ENCODE peak calls at places on chromosome 20, in six cellular contexts. One of them, this sample, is unnamed.

GRCh38 chr20:8601542-8601912 is 467.4 kb upstream of the PLCB4 start:
- DNase-seq in K562: no peak
- DNase-seq in GM23338: no peak
- DNase-seq in PC-9: no peak
- DNase-seq in mammary epithelial cell: no peak
- DNase-seq in astrocyte: no peak
- DNase-seq in this sample: no peak

GRCh38 chr20:11204926-11205768 is 531.3 kb upstream of the JAG1 start:
- DNase-seq in K562: no peak
- DNase-seq in GM23338: peak; percentile 88
- DNase-seq in PC-9: peak; percentile 54
- DNase-seq in mammary epithelial cell: peak; percentile 69
- DNase-seq in astrocyte: peak; percentile 41
- DNase-seq in this sample: peak; percentile 33

GRCh38 chr20:35739294-35740163 is 2.5 kb downstream of the RBM39 start:
- DNase-seq in K562: no peak
- DNase-seq in GM23338: peak; percentile 28
- DNase-seq in PC-9: no peak
- DNase-seq in mammary epithelial cell: peak; percentile 56
- DNase-seq in astrocyte: peak; percentile 21
- DNase-seq in this sample: no peak

GRCh38 chr20:3521852-3522740 is 51.3 kb downstream of the ATRN start:
- DNase-seq in K562: no peak
- DNase-seq in GM23338: no peak
- DNase-seq in PC-9: no peak
- DNase-seq in mammary epithelial cell: no peak
- DNase-seq in astrocyte: no peak
- DNase-seq in this sample: no peak

GRCh38 chr20:12970372-12970821 is 38.4 kb upstream of the SPTLC3 start:
- DNase-seq in K562: no peak
- DNase-seq in GM23338: peak; percentile 58
- DNase-seq in PC-9: no peak
- DNase-seq in mammary epithelial cell: peak; percentile 32
- DNase-seq in astrocyte: peak; percentile 16
- DNase-seq in this sample: peak; percentile 12

GRCh38 chr20:6086868-6087267 is 33.0 kb upstream of the LRRN4 start:
- DNase-seq in K562: no peak
- DNase-seq in GM23338: no peak
- DNase-seq in PC-9: no peak
- DNase-seq in mammary epithelial cell: peak; percentile 68
- DNase-seq in astrocyte: no peak
- DNase-seq in this sample: no peak

GRCh38 chr20:23659989-23660837 is 22.5 kb upstream of the CST3 start:
- DNase-seq in K562: peak; percentile 24
- DNase-seq in GM23338: no peak
- DNase-seq in PC-9: no peak
- DNase-seq in mammary epithelial cell: no peak
- DNase-seq in astrocyte: no peak
- DNase-seq in this sample: no peak

GRCh38 chr20:8532169-8532568 is 400.1 kb downstream of the PLCB1 start:
- DNase-seq in K562: no peak
- DNase-seq in GM23338: no peak
- DNase-seq in PC-9: no peak
- DNase-seq in mammary epithelial cell: no peak
- DNase-seq in astrocyte: no peak
- DNase-seq in this sample: no peak

GRCh38 chr20:8094415-8094818 is 37.6 kb upstream of the PLCB1 start:
- DNase-seq in K562: no peak
- DNase-seq in GM23338: no peak
- DNase-seq in PC-9: no peak
- DNase-seq in mammary epithelial cell: no peak
- DNase-seq in astrocyte: no peak
- DNase-seq in this sample: no peak

GRCh38 chr20:5621305-5621704 is 128.9 kb upstream of the SHLD1 start:
- DNase-seq in K562: no peak
- DNase-seq in GM23338: no peak
- DNase-seq in PC-9: no peak
- DNase-seq in mammary epithelial cell: peak; percentile 45
- DNase-seq in astrocyte: peak; percentile 64
- DNase-seq in this sample: no peak

GRCh38 chr20:46757754-46758678 is 48.6 kb downstream of the SLC2A10 start:
- DNase-seq in K562: peak; percentile 77
- DNase-seq in GM23338: peak; percentile 81
- DNase-seq in PC-9: peak; percentile 63
- DNase-seq in mammary epithelial cell: peak; percentile 38
- DNase-seq in astrocyte: peak; percentile 19
- DNase-seq in this sample: peak; percentile 77

GRCh38 chr20:37535443-37536132 is 7.9 kb upstream of the BLCAP start:
- DNase-seq in K562: no peak
- DNase-seq in GM23338: no peak
- DNase-seq in PC-9: no peak
- DNase-seq in mammary epithelial cell: no peak
- DNase-seq in astrocyte: no peak
- DNase-seq in this sample: no peak

GRCh38 chr20:41095110-41095969 is 42.0 kb upstream of the PLCG1 start:
- DNase-seq in K562: peak; percentile 70
- DNase-seq in GM23338: peak; percentile 72
- DNase-seq in PC-9: peak; percentile 49
- DNase-seq in mammary epithelial cell: no peak
- DNase-seq in astrocyte: peak; percentile 19
- DNase-seq in this sample: peak; percentile 60

GRCh38 chr20:37295001-37295400 is 5.5 kb downstream of the MANBAL start:
- DNase-seq in K562: no peak
- DNase-seq in GM23338: no peak
- DNase-seq in PC-9: peak; percentile 72
- DNase-seq in mammary epithelial cell: peak; percentile 99
- DNase-seq in astrocyte: peak; percentile 98
- DNase-seq in this sample: no peak

GRCh38 chr20:19473894-19474293 is 261.5 kb downstream of the SLC24A3 start:
- DNase-seq in K562: no peak
- DNase-seq in GM23338: no peak
- DNase-seq in PC-9: no peak
- DNase-seq in mammary epithelial cell: no peak
- DNase-seq in astrocyte: no peak
- DNase-seq in this sample: no peak

GRCh38 chr20:17644451-17644850 is 37.6 kb downstream of the RRBP1 start:
- DNase-seq in K562: no peak
- DNase-seq in GM23338: no peak
- DNase-seq in PC-9: no peak
- DNase-seq in mammary epithelial cell: peak; percentile 5
- DNase-seq in astrocyte: peak; percentile 22
- DNase-seq in this sample: no peak

GRCh38 chr20:25683050-25683449 is 13.6 kb downstream of the ZNF337 start:
- DNase-seq in K562: no peak
- DNase-seq in GM23338: no peak
- DNase-seq in PC-9: no peak
- DNase-seq in mammary epithelial cell: no peak
- DNase-seq in astrocyte: no peak
- DNase-seq in this sample: no peak

GRCh38 chr20:16476032-16476431 is 97.2 kb downstream of the KIF16B start:
- DNase-seq in K562: peak; percentile 23
- DNase-seq in GM23338: peak; percentile 72
- DNase-seq in PC-9: peak; percentile 7
- DNase-seq in mammary epithelial cell: peak; percentile 23
- DNase-seq in astrocyte: no peak
- DNase-seq in this sample: no peak

GRCh38 chr20:13455713-13456112 is 183.0 kb downstream of the TASP1 start:
- DNase-seq in K562: no peak
- DNase-seq in GM23338: no peak
- DNase-seq in PC-9: no peak
- DNase-seq in mammary epithelial cell: no peak
- DNase-seq in astrocyte: no peak
- DNase-seq in this sample: no peak

GRCh38 chr20:50346372-50347347 is 156.0 kb downstream of the CEBPB start:
- DNase-seq in K562: no peak
- DNase-seq in GM23338: no peak
- DNase-seq in PC-9: peak; percentile 58
- DNase-seq in mammary epithelial cell: peak; percentile 66
- DNase-seq in astrocyte: peak; percentile 73
- DNase-seq in this sample: peak; percentile 59

GRCh38 chr20:5590899-5591298 is 159.3 kb upstream of the SHLD1 start:
- DNase-seq in K562: no peak
- DNase-seq in GM23338: no peak
- DNase-seq in PC-9: no peak
- DNase-seq in mammary epithelial cell: no peak
- DNase-seq in astrocyte: no peak
- DNase-seq in this sample: no peak

GRCh38 chr20:45096781-45097180 is 4.1 kb downstream of the KCNS1 start:
- DNase-seq in K562: no peak
- DNase-seq in GM23338: no peak
- DNase-seq in PC-9: no peak
- DNase-seq in mammary epithelial cell: no peak
- DNase-seq in astrocyte: no peak
- DNase-seq in this sample: no peak

GRCh38 chr20:56758706-56759105 is 129.6 kb downstream of the TFAP2C start:
- DNase-seq in K562: no peak
- DNase-seq in GM23338: no peak
- DNase-seq in PC-9: no peak
- DNase-seq in mammary epithelial cell: no peak
- DNase-seq in astrocyte: no peak
- DNase-seq in this sample: no peak

GRCh38 chr20:17863577-17864292 is 104.9 kb downstream of the SNX5 start:
- DNase-seq in K562: no peak
- DNase-seq in GM23338: no peak
- DNase-seq in PC-9: no peak
- DNase-seq in mammary epithelial cell: no peak
- DNase-seq in astrocyte: peak; percentile 27
- DNase-seq in this sample: no peak

GRCh38 chr20:17636523-17637412 is 45.3 kb downstream of the RRBP1 start:
- DNase-seq in K562: no peak
- DNase-seq in GM23338: peak; percentile 59
- DNase-seq in PC-9: no peak
- DNase-seq in mammary epithelial cell: no peak
- DNase-seq in astrocyte: no peak
- DNase-seq in this sample: no peak

GRCh38 chr20:31951530-31952453 is at the start of gene PDRG1:
- DNase-seq in K562: peak; percentile 94
- DNase-seq in GM23338: peak; percentile 100
- DNase-seq in PC-9: peak; percentile 98
- DNase-seq in mammary epithelial cell: peak; percentile 90
- DNase-seq in astrocyte: peak; percentile 79
- DNase-seq in this sample: peak; percentile 98

GRCh38 chr20:31949877-31950646 is 1.8 kb downstream of the PDRG1 start:
- DNase-seq in K562: peak; percentile 62
- DNase-seq in GM23338: no peak
- DNase-seq in PC-9: no peak
- DNase-seq in mammary epithelial cell: no peak
- DNase-seq in astrocyte: no peak
- DNase-seq in this sample: no peak

GRCh38 chr20:31953749-31954148 is 1.9 kb upstream of the PDRG1 start:
- DNase-seq in K562: no peak
- DNase-seq in GM23338: no peak
- DNase-seq in PC-9: no peak
- DNase-seq in mammary epithelial cell: no peak
- DNase-seq in astrocyte: no peak
- DNase-seq in this sample: no peak

GRCh38 chr20:31948008-31948407 is 3.8 kb downstream of the PDRG1 start:
- DNase-seq in K562: no peak
- DNase-seq in GM23338: no peak
- DNase-seq in PC-9: no peak
- DNase-seq in mammary epithelial cell: no peak
- DNase-seq in astrocyte: no peak
- DNase-seq in this sample: no peak

GRCh38 chr20:31951203-31951529 is 680 bp downstream of the PDRG1 start:
- DNase-seq in K562: no peak
- DNase-seq in GM23338: no peak
- DNase-seq in PC-9: no peak
- DNase-seq in mammary epithelial cell: no peak
- DNase-seq in astrocyte: no peak
- DNase-seq in this sample: no peak
- H2AFZ ChIP-seq in K562: peak overlapping the region; percentile 74
- H2AFZ ChIP-seq in GM23338: peak overlapping the region; percentile 80
- H2AFZ ChIP-seq in PC-9: peak overlapping the region; percentile 99
- H2AFZ ChIP-seq in mammary epithelial cell: peak overlapping the region; percentile 90
- H2AFZ ChIP-seq in astrocyte: peak overlapping the region; percentile 93
- H2AFZ ChIP-seq in this sample: peak overlapping the region; percentile 78

GRCh38 chr20:63619086-63619485 is 7.8 kb downstream of the GMEB2 start:
- DNase-seq in K562: no peak
- DNase-seq in GM23338: no peak
- DNase-seq in PC-9: no peak
- DNase-seq in mammary epithelial cell: no peak
- DNase-seq in astrocyte: no peak
- DNase-seq in this sample: no peak
- H3K79me2 ChIP-seq in K562: peaks cover 40% of the 10 kb centered on the region
- H3K79me2 ChIP-seq in GM23338: peaks cover 51% of the 10 kb centered on the region
- H3K79me2 ChIP-seq in PC-9: peaks cover 47% of the 10 kb centered on the region
- H3K79me2 ChIP-seq in mammary epithelial cell: peaks cover 49% of the 10 kb centered on the region
- H3K79me2 ChIP-seq in astrocyte: peaks cover 58% of the 10 kb centered on the region
- H3K79me2 ChIP-seq in this sample: peaks cover 95% of the 10 kb centered on the region

GRCh38 chr20:31739550-31739863 is 417 bp downstream of the TPX2 start:
- DNase-seq in K562: no peak
- DNase-seq in GM23338: no peak
- DNase-seq in PC-9: no peak
- DNase-seq in mammary epithelial cell: no peak
- DNase-seq in astrocyte: no peak
- DNase-seq in this sample: no peak
- TF ChIP-seq CTCF in K562: no peak
- TF ChIP-seq CTCF in GM23338: no peak
- TF ChIP-seq CTCF in PC-9: no peak
- TF ChIP-seq CTCF in mammary epithelial cell: no peak
- TF ChIP-seq CTCF in astrocyte: no peak
- TF ChIP-seq CTCF in this sample: no peak

GRCh38 chr20:57806476-57806875 is 96.7 kb upstream of the PMEPA1 start:
- DNase-seq in K562: no peak
- DNase-seq in GM23338: no peak
- DNase-seq in PC-9: no peak
- DNase-seq in mammary epithelial cell: no peak
- DNase-seq in astrocyte: no peak
- DNase-seq in this sample: no peak
- H2AFZ ChIP-seq in K562: no peak overlapping the region
- H2AFZ ChIP-seq in GM23338: no peak overlapping the region
- H2AFZ ChIP-seq in PC-9: no peak overlapping the region
- H2AFZ ChIP-seq in mammary epithelial cell: no peak overlapping the region
- H2AFZ ChIP-seq in astrocyte: no peak overlapping the region
- H2AFZ ChIP-seq in this sample: no peak overlapping the region

DNA sequence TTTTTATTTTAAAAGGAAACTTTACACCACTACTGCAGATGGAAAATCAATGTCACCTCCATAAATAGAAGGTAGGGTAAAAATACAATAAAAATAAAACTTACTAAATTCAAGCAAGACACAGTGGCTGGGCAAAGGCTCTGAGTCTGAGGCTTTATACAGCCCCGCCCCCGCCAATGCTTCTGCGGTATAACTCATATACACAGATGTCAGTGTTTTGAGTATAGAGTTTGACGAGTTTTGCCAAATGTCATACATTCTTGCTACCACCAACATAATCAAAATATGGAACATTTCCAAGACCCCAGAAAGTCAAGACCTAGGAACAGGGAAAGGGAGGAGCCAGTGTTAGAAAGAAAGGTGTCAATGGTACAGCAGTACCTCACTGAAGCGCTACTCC is 12.8 kb downstream of the NFATC2 start:
- DNase-seq in K562: no peak
- DNase-seq in GM23338: no peak
- DNase-seq in PC-9: no peak
- DNase-seq in mammary epithelial cell: no peak
- DNase-seq in astrocyte: no peak
- DNase-seq in this sample: no peak
- H3K79me2 ChIP-seq in K562: peaks cover 92% of the 10 kb centered on the region
- H3K79me2 ChIP-seq in GM23338: no peaks in the 10 kb centered on the region
- H3K79me2 ChIP-seq in PC-9: peaks cover 18% of the 10 kb centered on the region
- H3K79me2 ChIP-seq in mammary epithelial cell: no peaks in the 10 kb centered on the region
- H3K79me2 ChIP-seq in astrocyte: peaks cover 10% of the 10 kb centered on the region
- H3K79me2 ChIP-seq in this sample: no peaks in the 10 kb centered on the region